ENCODE peak calls at places on chromosomes 5 and 9, in seven cellular contexts. One of them, this sample, is unnamed.

GRCh38 chr5:72586788-72587530 is 79.7 kb upstream of the ZNF366 start:
- DNase-seq in IMR-90: peak; percentile 16
- DNase-seq in ovary: no peak
- DNase-seq in Peyer's patch: no peak
- DNase-seq in HCT116: no peak
- DNase-seq in lung: no peak
- DNase-seq in pancreas: no peak
- DNase-seq in this sample: no peak

GRCh38 chr9:77433675-77434445 is 214.3 kb downstream of the GNA14 start:
- DNase-seq in IMR-90: peak; percentile 74
- DNase-seq in ovary: peak; percentile 57
- DNase-seq in Peyer's patch: no peak
- DNase-seq in HCT116: peak; percentile 33
- DNase-seq in lung: peak; percentile 58
- DNase-seq in pancreas: peak; percentile 41
- DNase-seq in this sample: peak; percentile 75

GRCh38 chr9:131885144-131885609 is 145.3 kb upstream of the RAPGEF1 start:
- DNase-seq in IMR-90: no peak
- DNase-seq in ovary: no peak
- DNase-seq in Peyer's patch: no peak
- DNase-seq in HCT116: no peak
- DNase-seq in lung: peak; percentile 46
- DNase-seq in pancreas: no peak
- DNase-seq in this sample: peak; percentile 95

GRCh38 chr5:19608434-19608833 is 379.6 kb downstream of the CDH18 start:
- DNase-seq in IMR-90: no peak
- DNase-seq in ovary: no peak
- DNase-seq in Peyer's patch: no peak
- DNase-seq in HCT116: no peak
- DNase-seq in lung: no peak
- DNase-seq in pancreas: no peak
- DNase-seq in this sample: no peak

GRCh38 chr5:76290321-76290757 is 112.7 kb upstream of the IQGAP2 start:
- DNase-seq in IMR-90: no peak
- DNase-seq in ovary: no peak
- DNase-seq in Peyer's patch: no peak
- DNase-seq in HCT116: no peak
- DNase-seq in lung: no peak
- DNase-seq in pancreas: peak; percentile 72
- DNase-seq in this sample: peak; percentile 39

GRCh38 chr5:125528881-125529280 is 782.4 kb upstream of the ZNF608 start:
- DNase-seq in IMR-90: peak; percentile 15
- DNase-seq in ovary: no peak
- DNase-seq in Peyer's patch: no peak
- DNase-seq in HCT116: no peak
- DNase-seq in lung: no peak
- DNase-seq in pancreas: no peak
- DNase-seq in this sample: no peak

GRCh38 chr9:116774421-116774820 is 87.3 kb downstream of the TRIM32 start:
- DNase-seq in IMR-90: no peak
- DNase-seq in ovary: no peak
- DNase-seq in Peyer's patch: no peak
- DNase-seq in HCT116: no peak
- DNase-seq in lung: no peak
- DNase-seq in pancreas: no peak
- DNase-seq in this sample: no peak

GRCh38 chr9:126773004-126773607 is 31.7 kb upstream of the ZBTB43 start:
- DNase-seq in IMR-90: peak; percentile 16
- DNase-seq in ovary: no peak
- DNase-seq in Peyer's patch: no peak
- DNase-seq in HCT116: no peak
- DNase-seq in lung: no peak
- DNase-seq in pancreas: no peak
- DNase-seq in this sample: no peak

GRCh38 chr9:76090330-76090729 is 199.9 kb downstream of the PCSK5 start:
- DNase-seq in IMR-90: no peak
- DNase-seq in ovary: no peak
- DNase-seq in Peyer's patch: no peak
- DNase-seq in HCT116: no peak
- DNase-seq in lung: no peak
- DNase-seq in pancreas: no peak
- DNase-seq in this sample: no peak

GRCh38 chr9:8337834-8338233 is 538.3 kb upstream of the DMAC1 start:
- DNase-seq in IMR-90: no peak
- DNase-seq in ovary: no peak
- DNase-seq in Peyer's patch: no peak
- DNase-seq in HCT116: no peak
- DNase-seq in lung: no peak
- DNase-seq in pancreas: no peak
- DNase-seq in this sample: no peak

GRCh38 chr5:9604416-9604815 is 25.7 kb downstream of the TAS2R1 start:
- DNase-seq in IMR-90: peak; percentile 41
- DNase-seq in ovary: no peak
- DNase-seq in Peyer's patch: no peak
- DNase-seq in HCT116: no peak
- DNase-seq in lung: no peak
- DNase-seq in pancreas: no peak
- DNase-seq in this sample: no peak

GRCh38 chr5:9196403-9197224 is 349.3 kb downstream of the SEMA5A start:
- DNase-seq in IMR-90: peak; percentile 92
- DNase-seq in ovary: no peak
- DNase-seq in Peyer's patch: no peak
- DNase-seq in HCT116: no peak
- DNase-seq in lung: no peak
- DNase-seq in pancreas: no peak
- DNase-seq in this sample: no peak

DNA sequence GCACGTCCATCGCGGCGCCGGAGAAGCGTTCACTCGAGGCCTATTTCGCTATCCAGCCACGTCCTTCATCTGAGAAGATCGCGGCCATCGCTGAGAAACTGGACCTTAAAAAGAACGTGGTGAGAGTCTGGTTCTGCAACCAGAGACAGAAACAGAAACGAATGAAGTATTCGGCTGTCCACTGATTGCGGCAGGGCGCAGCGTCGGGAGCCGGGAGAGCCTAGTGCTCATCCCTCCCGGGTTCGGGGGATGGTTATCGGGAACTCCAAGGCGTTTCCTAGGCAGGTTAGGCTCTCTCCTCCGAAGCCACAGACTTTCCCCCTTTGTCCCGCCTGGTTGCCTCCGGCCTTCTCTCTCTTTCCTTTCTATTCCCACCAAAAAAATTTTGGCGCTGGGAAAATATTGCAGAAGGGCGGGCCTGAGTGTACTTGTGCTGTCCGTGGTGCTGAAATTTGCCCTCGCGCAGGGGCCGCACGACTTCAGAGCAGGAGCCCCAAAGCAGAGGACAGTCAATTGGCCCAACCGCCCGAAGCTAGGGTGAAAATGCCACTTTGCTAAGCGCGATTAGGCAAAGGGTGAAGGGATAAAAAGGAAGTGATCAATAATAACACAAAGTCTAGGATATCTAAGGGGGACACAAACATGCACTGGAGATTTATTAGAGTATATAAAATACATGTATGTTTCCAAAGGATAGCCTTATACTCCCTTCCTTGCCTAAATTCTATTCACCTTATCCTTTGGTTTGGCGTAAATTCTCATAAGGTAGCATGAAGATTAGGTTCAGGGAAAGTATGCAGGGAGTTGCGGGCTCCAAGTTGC is 1.8 kb downstream of the POU4F3 start:
- DNase-seq in IMR-90: peak; percentile 60
- DNase-seq in ovary: peak; percentile 12
- DNase-seq in Peyer's patch: no peak
- DNase-seq in HCT116: no peak
- DNase-seq in lung: peak; percentile 55
- DNase-seq in pancreas: peak; percentile 52
- DNase-seq in this sample: peak; percentile 75
- H3K27me3 ChIP-seq in IMR-90: peaks cover 93% of the 10 kb centered on the region
- H3K27me3 ChIP-seq in ovary: no peaks in the 10 kb centered on the region
- H3K27me3 ChIP-seq in Peyer's patch: peaks cover 51% of the 10 kb centered on the region
- H3K27me3 ChIP-seq in HCT116: peaks cover 11% of the 10 kb centered on the region
- H3K27me3 ChIP-seq in lung: peaks cover 52% of the 10 kb centered on the region
- H3K27me3 ChIP-seq in pancreas: peaks cover 11% of the 10 kb centered on the region
- H3K27me3 ChIP-seq in this sample: peaks cover 52% of the 10 kb centered on the region

DNA sequence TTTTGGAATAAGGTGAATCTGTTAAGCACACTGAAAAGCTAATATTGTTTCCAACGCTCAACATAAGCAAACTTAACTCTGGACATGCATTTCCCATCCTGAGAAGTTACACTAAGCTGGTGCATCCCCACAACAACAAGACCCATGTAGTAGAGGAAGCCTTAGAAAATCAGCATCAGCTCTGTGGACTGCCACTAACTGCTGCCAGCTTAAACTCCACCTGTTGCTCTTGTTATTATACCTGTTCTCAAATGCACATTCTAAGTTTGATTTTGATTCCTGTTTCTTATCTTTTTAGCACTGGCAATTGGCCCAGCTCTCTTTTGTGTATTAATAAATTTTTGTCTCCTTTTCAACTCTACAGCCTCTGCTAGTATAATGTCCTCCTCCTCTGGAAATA is 924.8 kb downstream of the DNAH5 start:
- DNase-seq in IMR-90: no peak
- DNase-seq in ovary: no peak
- DNase-seq in Peyer's patch: no peak
- DNase-seq in HCT116: no peak
- DNase-seq in lung: no peak
- DNase-seq in pancreas: no peak
- DNase-seq in this sample: no peak
- H3K9me3 ChIP-seq in IMR-90: no peaks in the 10 kb centered on the region
- H3K9me3 ChIP-seq in ovary: no peaks in the 10 kb centered on the region
- H3K9me3 ChIP-seq in Peyer's patch: no peaks in the 10 kb centered on the region
- H3K9me3 ChIP-seq in HCT116: peaks cover 9% of the 10 kb centered on the region
- H3K9me3 ChIP-seq in lung: no peaks in the 10 kb centered on the region
- H3K9me3 ChIP-seq in pancreas: no peaks in the 10 kb centered on the region
- H3K9me3 ChIP-seq in this sample: no peaks in the 10 kb centered on the region

GRCh38 chr5:82622205-82622604 is 344.1 kb upstream of the RPS23 start:
- DNase-seq in IMR-90: no peak
- DNase-seq in ovary: no peak
- DNase-seq in Peyer's patch: no peak
- DNase-seq in HCT116: no peak
- DNase-seq in lung: no peak
- DNase-seq in pancreas: no peak
- DNase-seq in this sample: no peak

GRCh38 chr5:82628364-82628910 is 350.3 kb upstream of the RPS23 start:
- DNase-seq in IMR-90: no peak
- DNase-seq in ovary: no peak
- DNase-seq in Peyer's patch: no peak
- DNase-seq in HCT116: no peak
- DNase-seq in lung: no peak
- DNase-seq in pancreas: no peak
- DNase-seq in this sample: no peak

GRCh38 chr5:82620957-82621600 is 342.9 kb upstream of the RPS23 start:
- DNase-seq in IMR-90: no peak
- DNase-seq in ovary: no peak
- DNase-seq in Peyer's patch: no peak
- DNase-seq in HCT116: no peak
- DNase-seq in lung: no peak
- DNase-seq in pancreas: no peak
- DNase-seq in this sample: peak; percentile 43

GRCh38 chr5:82623094-82623514 is 344.9 kb upstream of the RPS23 start:
- DNase-seq in IMR-90: no peak
- DNase-seq in ovary: no peak
- DNase-seq in Peyer's patch: no peak
- DNase-seq in HCT116: no peak
- DNase-seq in lung: no peak
- DNase-seq in pancreas: no peak
- DNase-seq in this sample: no peak

GRCh38 chr5:82624018-82624417 is 345.9 kb upstream of the RPS23 start:
- DNase-seq in IMR-90: no peak
- DNase-seq in ovary: no peak
- DNase-seq in Peyer's patch: no peak
- DNase-seq in HCT116: no peak
- DNase-seq in lung: no peak
- DNase-seq in pancreas: no peak
- DNase-seq in this sample: no peak
- H3K4me1 ChIP-seq in IMR-90: no peaks in the 10 kb centered on the region
- H3K4me1 ChIP-seq in ovary: no peaks in the 10 kb centered on the region
- H3K4me1 ChIP-seq in Peyer's patch: peaks cover 23% of the 10 kb centered on the region
- H3K4me1 ChIP-seq in HCT116: no peaks in the 10 kb centered on the region
- H3K4me1 ChIP-seq in lung: no peaks in the 10 kb centered on the region
- H3K4me1 ChIP-seq in pancreas: peaks cover 10% of the 10 kb centered on the region
- H3K4me1 ChIP-seq in this sample: no peaks in the 10 kb centered on the region

DNA sequence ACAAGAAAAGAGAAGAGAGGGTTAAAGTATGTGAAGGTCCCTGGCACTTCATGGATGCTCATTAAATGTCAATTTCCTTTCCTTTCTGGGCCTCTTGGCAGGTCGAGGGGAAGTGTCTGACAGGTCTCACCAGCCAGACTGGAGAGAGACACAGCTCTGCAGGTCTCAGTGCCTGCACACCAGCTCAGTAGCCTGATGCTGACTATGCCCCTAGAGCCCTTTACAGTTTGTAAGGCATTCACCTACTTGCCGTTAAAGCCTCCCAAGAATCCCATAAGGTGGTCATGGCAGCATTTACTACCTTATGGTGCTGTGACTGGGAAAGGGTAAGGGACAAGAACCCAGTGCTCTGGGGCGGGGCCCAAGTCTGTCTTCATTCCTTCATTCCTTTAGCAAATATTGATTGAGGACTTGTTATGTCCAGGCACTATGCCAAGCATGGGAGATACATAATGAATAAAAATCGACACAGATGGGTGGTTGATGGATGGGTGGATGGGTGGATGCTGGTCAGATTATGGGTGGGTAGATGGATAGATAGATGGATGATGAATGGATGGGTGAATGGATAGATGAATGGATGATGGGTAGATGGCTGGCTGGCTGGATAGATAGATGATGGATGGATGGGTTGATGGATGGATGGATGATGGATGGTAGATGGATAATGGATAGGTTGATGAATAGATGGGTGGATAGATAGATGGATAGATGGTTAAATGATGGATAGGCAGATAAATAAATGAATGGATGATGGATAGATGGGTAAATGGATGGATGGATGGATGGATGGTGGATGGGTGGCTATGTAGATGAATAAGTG is 21.3 kb upstream of the KIF12 start:
- DNase-seq in IMR-90: no peak
- DNase-seq in ovary: no peak
- DNase-seq in Peyer's patch: no peak
- DNase-seq in HCT116: no peak
- DNase-seq in lung: no peak
- DNase-seq in pancreas: no peak
- DNase-seq in this sample: no peak
- H3K27me3 ChIP-seq in IMR-90: peaks cover 79% of the 10 kb centered on the region
- H3K27me3 ChIP-seq in ovary: no peaks in the 10 kb centered on the region
- H3K27me3 ChIP-seq in Peyer's patch: no peaks in the 10 kb centered on the region
- H3K27me3 ChIP-seq in HCT116: peaks cover 11% of the 10 kb centered on the region
- H3K27me3 ChIP-seq in lung: no peaks in the 10 kb centered on the region
- H3K27me3 ChIP-seq in pancreas: no peaks in the 10 kb centered on the region
- H3K27me3 ChIP-seq in this sample: no peaks in the 10 kb centered on the region

GRCh38 chr5:42338136-42338535 is 85.1 kb upstream of the GHR start:
- DNase-seq in IMR-90: no peak
- DNase-seq in ovary: no peak
- DNase-seq in Peyer's patch: no peak
- DNase-seq in HCT116: no peak
- DNase-seq in lung: no peak
- DNase-seq in pancreas: no peak
- DNase-seq in this sample: no peak
- H3K9me3 ChIP-seq in IMR-90: peaks cover 6% of the 10 kb centered on the region
- H3K9me3 ChIP-seq in ovary: no peaks in the 10 kb centered on the region
- H3K9me3 ChIP-seq in Peyer's patch: no peaks in the 10 kb centered on the region
- H3K9me3 ChIP-seq in HCT116: no peaks in the 10 kb centered on the region
- H3K9me3 ChIP-seq in lung: peaks cover 9% of the 10 kb centered on the region
- H3K9me3 ChIP-seq in pancreas: no peaks in the 10 kb centered on the region
- H3K9me3 ChIP-seq in this sample: no peaks in the 10 kb centered on the region